ENCODE peak calls at places on chromosomes 16 and 17, in four cellular contexts. One of them, this sample, is unnamed.

GRCh38 chr17:60615108-60615507 is 15.1 kb downstream of the PPM1D start:
- DNase-seq in AG04450: no peak
- DNase-seq in iris pigment epithelial cell: no peak
- DNase-seq in NCI-H1105 treated with DMSO at 0.1 percent for 48 hours: no peak
- DNase-seq in this sample: no peak

GRCh38 chr16:89890886-89891657 is 17.7 kb downstream of the TCF25 start:
- DNase-seq in AG04450: no peak
- DNase-seq in iris pigment epithelial cell: no peak
- DNase-seq in NCI-H1105 treated with DMSO at 0.1 percent for 48 hours: no peak
- DNase-seq in this sample: no peak

GRCh38 chr16:3575491-3575890 is 1.7 kb downstream of the NLRC3 start:
- DNase-seq in AG04450: no peak
- DNase-seq in iris pigment epithelial cell: no peak
- DNase-seq in NCI-H1105 treated with DMSO at 0.1 percent for 48 hours: no peak
- DNase-seq in this sample: no peak

GRCh38 chr16:53817812-53818211 is 113.9 kb downstream of the FTO start:
- DNase-seq in AG04450: no peak
- DNase-seq in iris pigment epithelial cell: peak
- DNase-seq in NCI-H1105 treated with DMSO at 0.1 percent for 48 hours: peak
- DNase-seq in this sample: no peak

GRCh38 chr16:76118344-76118743 is 158.9 kb upstream of the CNTNAP4 start:
- DNase-seq in AG04450: no peak
- DNase-seq in iris pigment epithelial cell: no peak
- DNase-seq in NCI-H1105 treated with DMSO at 0.1 percent for 48 hours: no peak
- DNase-seq in this sample: no peak

GRCh38 chr17:9356488-9356911 is 219.1 kb downstream of the STX8 start:
- DNase-seq in AG04450: no peak
- DNase-seq in iris pigment epithelial cell: no peak
- DNase-seq in NCI-H1105 treated with DMSO at 0.1 percent for 48 hours: peak
- DNase-seq in this sample: no peak

GRCh38 chr17:52536466-52536865 is 378.0 kb upstream of the CA10 start:
- DNase-seq in AG04450: no peak
- DNase-seq in iris pigment epithelial cell: no peak
- DNase-seq in NCI-H1105 treated with DMSO at 0.1 percent for 48 hours: no peak
- DNase-seq in this sample: no peak

GRCh38 chr16:81513204-81514040 is 68.8 kb downstream of the CMIP start:
- DNase-seq in AG04450: no peak
- DNase-seq in iris pigment epithelial cell: no peak
- DNase-seq in NCI-H1105 treated with DMSO at 0.1 percent for 48 hours: no peak
- DNase-seq in this sample: no peak

GRCh38 chr16:84072014-84072413 is 29.4 kb upstream of the SLC38A8 start:
- DNase-seq in AG04450: peak
- DNase-seq in iris pigment epithelial cell: peak
- DNase-seq in NCI-H1105 treated with DMSO at 0.1 percent for 48 hours: no peak
- DNase-seq in this sample: no peak

GRCh38 chr17:20156196-20157077 is 147.3 kb downstream of the SPECC1 start:
- DNase-seq in AG04450: no peak
- DNase-seq in iris pigment epithelial cell: peak
- DNase-seq in NCI-H1105 treated with DMSO at 0.1 percent for 48 hours: peak
- DNase-seq in this sample: peak

GRCh38 chr17:78935419-78936323 is 10.5 kb upstream of the TIMP2 start:
- DNase-seq in AG04450: peak
- DNase-seq in iris pigment epithelial cell: peak
- DNase-seq in NCI-H1105 treated with DMSO at 0.1 percent for 48 hours: no peak
- DNase-seq in this sample: no peak

GRCh38 chr16:12405083-12405482 is 398.6 kb downstream of the CPPED1 start:
- DNase-seq in AG04450: no peak
- DNase-seq in iris pigment epithelial cell: no peak
- DNase-seq in NCI-H1105 treated with DMSO at 0.1 percent for 48 hours: no peak
- DNase-seq in this sample: no peak

GRCh38 chr17:17558431-17558830 is 33.1 kb downstream of the PEMT start:
- DNase-seq in AG04450: no peak
- DNase-seq in iris pigment epithelial cell: no peak
- DNase-seq in NCI-H1105 treated with DMSO at 0.1 percent for 48 hours: no peak
- DNase-seq in this sample: no peak

GRCh38 chr17:83161298-83162034 is 82.1 kb downstream of the METRNL start:
- DNase-seq in AG04450: peak
- DNase-seq in iris pigment epithelial cell: peak
- DNase-seq in NCI-H1105 treated with DMSO at 0.1 percent for 48 hours: no peak
- DNase-seq in this sample: no peak

GRCh38 chr17:65656390-65657250 is 95.2 kb upstream of the AXIN2 start:
- DNase-seq in AG04450: no peak
- DNase-seq in iris pigment epithelial cell: peak
- DNase-seq in NCI-H1105 treated with DMSO at 0.1 percent for 48 hours: no peak
- DNase-seq in this sample: no peak

GRCh38 chr16:81699596-81699995 is 79.5 kb upstream of the PLCG2 start:
- DNase-seq in AG04450: no peak
- DNase-seq in iris pigment epithelial cell: no peak
- DNase-seq in NCI-H1105 treated with DMSO at 0.1 percent for 48 hours: no peak
- DNase-seq in this sample: no peak

GRCh38 chr17:72661093-72661944 is 431.2 kb downstream of the SLC39A11 start:
- DNase-seq in AG04450: no peak
- DNase-seq in iris pigment epithelial cell: peak
- DNase-seq in NCI-H1105 treated with DMSO at 0.1 percent for 48 hours: no peak
- DNase-seq in this sample: no peak

GRCh38 chr16:19223235-19223847 is 55.3 kb downstream of the SYT17 start:
- DNase-seq in AG04450: no peak
- DNase-seq in iris pigment epithelial cell: peak
- DNase-seq in NCI-H1105 treated with DMSO at 0.1 percent for 48 hours: no peak
- DNase-seq in this sample: peak

GRCh38 chr17:54900457-54901229 is at the start of gene TOM1L1:
- DNase-seq in AG04450: peak
- DNase-seq in iris pigment epithelial cell: peak
- DNase-seq in NCI-H1105 treated with DMSO at 0.1 percent for 48 hours: peak
- DNase-seq in this sample: peak

GRCh38 chr17:38586788-38587187 is 19.0 kb downstream of the SRCIN1 start:
- DNase-seq in AG04450: no peak
- DNase-seq in iris pigment epithelial cell: no peak
- DNase-seq in NCI-H1105 treated with DMSO at 0.1 percent for 48 hours: no peak
- DNase-seq in this sample: no peak

GRCh38 chr17:75894049-75894742 is 2.6 kb downstream of the TRIM65 start:
- DNase-seq in AG04450: no peak
- DNase-seq in iris pigment epithelial cell: no peak
- DNase-seq in NCI-H1105 treated with DMSO at 0.1 percent for 48 hours: no peak
- DNase-seq in this sample: no peak

GRCh38 chr17:66548659-66549311 is 246.4 kb downstream of the PRKCA start:
- DNase-seq in AG04450: no peak
- DNase-seq in iris pigment epithelial cell: peak
- DNase-seq in NCI-H1105 treated with DMSO at 0.1 percent for 48 hours: no peak
- DNase-seq in this sample: no peak

GRCh38 chr16:15559176-15559575 is 83.8 kb downstream of the MARF1 start:
- DNase-seq in AG04450: no peak
- DNase-seq in iris pigment epithelial cell: no peak
- DNase-seq in NCI-H1105 treated with DMSO at 0.1 percent for 48 hours: no peak
- DNase-seq in this sample: no peak

GRCh38 chr16:56469748-56470147 is 18.4 kb downstream of the OGFOD1 start:
- DNase-seq in AG04450: no peak
- DNase-seq in iris pigment epithelial cell: no peak
- DNase-seq in NCI-H1105 treated with DMSO at 0.1 percent for 48 hours: no peak
- DNase-seq in this sample: no peak

GRCh38 chr17:48251950-48252349 is 144.4 kb downstream of the SNX11 start:
- DNase-seq in AG04450: no peak
- DNase-seq in iris pigment epithelial cell: no peak
- DNase-seq in NCI-H1105 treated with DMSO at 0.1 percent for 48 hours: no peak
- DNase-seq in this sample: no peak